ENCODE peak calls at places on chromosome 13, in four cellular contexts. O, A, C and V are unnamed samples.

GRCh38 chr13:44692173-44692713 is 116.1 kb upstream of the TSC22D1 start:
- DNase-seq in O (no peak), A (no peak), C (peak; percentile 25), V (no peak)

GRCh38 chr13:48251616-48252081 is 18.6 kb downstream of the ITM2B start:
- DNase-seq in O (no peak), A (no peak), C (no peak), V (no peak)

GRCh38 chr13:112629161-112629560 is 41.2 kb upstream of the TUBGCP3 start:
- DNase-seq in O (no peak), A (no peak), C (no peak), V (no peak)

GRCh38 chr13:111480976-111481375 is 160.5 kb downstream of the TEX29 start:
- DNase-seq in O (no peak), A (no peak), C (no peak), V (peak; percentile 35)

GRCh38 chr13:66033924-66034323 is 1196.2 kb downstream of the PCDH9 start:
- DNase-seq in O (no peak), A (no peak), C (no peak), V (no peak)

GRCh38 chr13:101487046-101487830 is 34.8 kb downstream of the ITGBL1 start:
- DNase-seq in O (no peak), A (no peak), C (no peak), V (no peak)

GRCh38 chr13:113656831-113657671 is 947 bp downstream of the ATP4B start:
- DNase-seq in O (peak; percentile 42), A (peak; percentile 29), C (no peak), V (peak; percentile 46)

GRCh38 chr13:102018716-102019115 is 383.1 kb downstream of the FGF14 start:
- DNase-seq in O (no peak), A (no peak), C (peak; percentile 6), V (no peak)

GRCh38 chr13:48862572-48862971 is 113.1 kb upstream of the FNDC3A start:
- DNase-seq in O (no peak), A (no peak), C (no peak), V (no peak)

GRCh38 chr13:110887955-110888333 is 26.9 kb downstream of the ANKRD10 start:
- DNase-seq in O (no peak), A (no peak), C (no peak), V (no peak)

GRCh38 chr13:108797354-108797753 is 167.9 kb downstream of the MYO16 start:
- DNase-seq in O (no peak), A (no peak), C (no peak), V (no peak)

GRCh38 chr13:46636451-46636850 is 83.5 kb downstream of the LRCH1 start:
- DNase-seq in O (no peak), A (no peak), C (no peak), V (no peak)

GRCh38 chr13:113002206-113002821 is 33.3 kb downstream of the MCF2L start:
- DNase-seq in O (no peak), A (peak; percentile 40), C (no peak), V (no peak)

GRCh38 chr13:29304148-29304547 is 291.3 kb downstream of the SLC7A1 start:
- DNase-seq in O (no peak), A (no peak), C (no peak), V (no peak)

GRCh38 chr13:24500977-24501376 is 11.6 kb downstream of the PARP4 start:
- DNase-seq in O (no peak), A (peak; percentile 53), C (peak; percentile 84), V (no peak)

GRCh38 chr13:44903596-44903995 is 85.7 kb downstream of the NUFIP1 start:
- DNase-seq in O (peak; percentile 86), A (peak; percentile 15), C (peak; percentile 90), V (peak; percentile 61)

GRCh38 chr13:34469212-34469983 is 472.7 kb upstream of the NBEA start:
- DNase-seq in O (no peak), A (no peak), C (peak; percentile 87), V (no peak)

GRCh38 chr13:107025991-107026390 is 458.1 kb upstream of the ARGLU1 start:
- DNase-seq in O (peak; percentile 90), A (peak; percentile 12), C (peak; percentile 58), V (no peak)

GRCh38 chr13:110638814-110639806 is 23.8 kb downstream of the NAXD start:
- DNase-seq in O (peak; percentile 38), A (no peak), C (no peak), V (no peak)

GRCh38 chr13:31209172-31209818 is 9.5 kb downstream of the B3GLCT start:
- DNase-seq in O (no peak), A (no peak), C (peak; percentile 56), V (no peak)

GRCh38 chr13:34391071-34391470 is 551.0 kb upstream of the NBEA start:
- DNase-seq in O (no peak), A (no peak), C (peak; percentile 80), V (no peak)

GRCh38 chr13:72960541-72960940 is 98.3 kb upstream of the KLF5 start:
- DNase-seq in O (no peak), A (peak; percentile 90), C (no peak), V (no peak)

GRCh38 chr13:24116103-24116502 is 44.4 kb upstream of the SPATA13 start:
- DNase-seq in O (no peak), A (no peak), C (peak; percentile 36), V (no peak)

GRCh38 chr13:110911880-110912279 is 3.0 kb downstream of the ANKRD10 start:
- DNase-seq in O (no peak), A (no peak), C (peak; percentile 29), V (no peak)

GRCh38 chr13:33271759-33272158 is 13.8 kb downstream of the STARD13 start:
- DNase-seq in O (no peak), A (no peak), C (no peak), V (no peak)
- H3K27ac ChIP-seq in O (no peak overlapping the region), A (peak overlapping the region; percentile 68), C (no peak overlapping the region), V (no peak overlapping the region)

GRCh38 chr13:40656358-40656757 is 10.1 kb downstream of the FOXO1 start:
- DNase-seq in O (no peak), A (no peak), C (no peak), V (no peak)
- H3K4me1 ChIP-seq in O (peaks cover 5% of the 10 kb centered on the region), A (no peaks in the 10 kb centered on the region), C (peaks cover 5% of the 10 kb centered on the region), V (peaks cover 7% of the 10 kb centered on the region)

GRCh38 chr13:40613954-40614353 is 52.5 kb downstream of the FOXO1 start:
- DNase-seq in O (no peak), A (no peak), C (no peak), V (no peak)

GRCh38 chr13:40611635-40612422 is 54.6 kb downstream of the FOXO1 start:
- DNase-seq in O (no peak), A (no peak), C (no peak), V (no peak)

GRCh38 chr13:40611004-40611403 is 55.4 kb downstream of the FOXO1 start:
- DNase-seq in O (no peak), A (no peak), C (no peak), V (no peak)

GRCh38 chr13:40615619-40616018 is 50.8 kb downstream of the FOXO1 start:
- DNase-seq in O (no peak), A (no peak), C (no peak), V (no peak)

DNA sequence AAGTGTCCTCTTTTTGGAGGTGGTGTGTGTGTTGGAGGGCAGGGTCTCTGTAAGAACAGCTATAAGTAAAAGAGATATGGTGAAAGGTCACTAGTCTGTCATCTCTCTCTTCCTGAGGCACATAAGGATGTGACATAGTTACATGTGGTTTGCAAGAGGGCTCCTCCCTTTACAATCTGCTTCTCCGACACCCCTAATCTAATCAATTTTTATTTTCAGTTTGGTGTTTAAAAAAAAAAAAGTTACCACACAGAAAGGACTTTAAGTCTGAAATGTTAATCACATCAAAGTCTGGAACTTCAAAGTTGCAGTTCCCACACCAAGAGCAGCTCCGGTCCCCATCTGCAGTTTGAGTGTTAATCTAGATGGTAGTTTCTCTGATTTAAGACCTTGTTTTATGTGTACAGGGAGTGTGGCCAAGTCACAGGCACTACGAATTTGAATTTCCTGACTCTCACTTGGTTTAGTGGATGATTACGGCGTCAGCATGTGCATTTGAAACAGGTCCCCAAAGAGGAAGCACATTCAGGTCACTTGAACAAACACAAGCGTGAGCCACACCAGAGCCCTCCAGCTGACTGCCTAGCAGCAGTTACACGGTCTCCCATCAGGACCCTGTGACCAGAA is 53.1 kb downstream of the FOXO1 start:
- DNase-seq in O (peak; percentile 60), A (peak; percentile 49), C (no peak), V (no peak)
- H3K27ac ChIP-seq in O (peak overlapping the region; percentile 25), A (peak overlapping the region; percentile 46), C (no peak overlapping the region), V (peak overlapping the region; percentile 44)

DNA sequence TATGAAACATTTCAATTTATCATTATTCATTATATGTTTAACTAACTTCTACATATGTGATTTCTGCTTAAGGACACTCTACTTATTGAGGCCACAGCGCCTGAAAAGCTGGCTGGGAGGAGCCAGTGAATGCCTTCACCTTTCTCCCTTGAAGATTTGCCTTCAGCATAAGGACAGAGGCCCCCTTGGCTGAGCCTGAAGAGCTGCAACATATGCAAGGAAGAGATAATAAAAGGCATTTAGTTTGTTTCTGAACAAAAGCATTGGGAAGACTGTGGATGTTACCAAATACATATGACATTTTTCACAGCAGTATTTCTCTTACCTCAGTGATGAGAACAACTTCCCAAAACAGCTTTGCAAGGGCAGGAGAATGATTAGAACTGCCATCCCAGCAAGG is 92.1 kb downstream of the ABCC4 start:
- DNase-seq in O (no peak), A (no peak), C (no peak), V (no peak)
- H3K4me1 ChIP-seq in O (no peaks in the 10 kb centered on the region), A (no peaks in the 10 kb centered on the region), C (no peaks in the 10 kb centered on the region), V (no peaks in the 10 kb centered on the region)